ENCODE peak calls at places on chromosomes 7 and 10, in six cellular contexts. One of them, this sample, is unnamed.

GRCh38 chr10:131163444-131163843 is 148.1 kb downstream of the TCERG1L start:
- DNase-seq in RPMI7951: no peak
- DNase-seq in nephron progenitor cell: no peak
- DNase-seq in IMR-90: no peak
- DNase-seq in H54: no peak
- DNase-seq in iris pigment epithelial cell: no peak
- DNase-seq in this sample: no peak

GRCh38 chr10:43156590-43157340 is 18.5 kb downstream of the CSGALNACT2 start:
- DNase-seq in RPMI7951: no peak
- DNase-seq in nephron progenitor cell: no peak
- DNase-seq in IMR-90: no peak
- DNase-seq in H54: no peak
- DNase-seq in iris pigment epithelial cell: no peak
- DNase-seq in this sample: no peak

GRCh38 chr10:28623483-28623882 is 53.8 kb upstream of the BAMBI start:
- DNase-seq in RPMI7951: no peak
- DNase-seq in nephron progenitor cell: no peak
- DNase-seq in IMR-90: no peak
- DNase-seq in H54: no peak
- DNase-seq in iris pigment epithelial cell: no peak
- DNase-seq in this sample: no peak

GRCh38 chr7:26083113-26083512 is 68.9 kb upstream of the NFE2L3 start:
- DNase-seq in RPMI7951: peak
- DNase-seq in nephron progenitor cell: no peak
- DNase-seq in IMR-90: no peak
- DNase-seq in H54: no peak
- DNase-seq in iris pigment epithelial cell: peak
- DNase-seq in this sample: no peak

GRCh38 chr10:122114156-122114747 is 125.3 kb downstream of the TACC2 start:
- DNase-seq in RPMI7951: no peak
- DNase-seq in nephron progenitor cell: no peak
- DNase-seq in IMR-90: peak
- DNase-seq in H54: no peak
- DNase-seq in iris pigment epithelial cell: no peak
- DNase-seq in this sample: peak

GRCh38 chr7:45716380-45717203 is 142.4 kb downstream of the ADCY1 start:
- DNase-seq in RPMI7951: no peak
- DNase-seq in nephron progenitor cell: no peak
- DNase-seq in IMR-90: no peak
- DNase-seq in H54: no peak
- DNase-seq in iris pigment epithelial cell: no peak
- DNase-seq in this sample: no peak

GRCh38 chr10:86520871-86521619 is 547 bp downstream of the WAPL start:
- DNase-seq in RPMI7951: peak
- DNase-seq in nephron progenitor cell: peak
- DNase-seq in IMR-90: peak
- DNase-seq in H54: peak
- DNase-seq in iris pigment epithelial cell: peak
- DNase-seq in this sample: peak

GRCh38 chr7:64494912-64495461 is 67.9 kb downstream of the ZNF680 start:
- DNase-seq in RPMI7951: no peak
- DNase-seq in nephron progenitor cell: no peak
- DNase-seq in IMR-90: no peak
- DNase-seq in H54: no peak
- DNase-seq in iris pigment epithelial cell: no peak
- DNase-seq in this sample: no peak

GRCh38 chr7:118053353-118053752 is 130.6 kb upstream of the LSM8 start:
- DNase-seq in RPMI7951: no peak
- DNase-seq in nephron progenitor cell: no peak
- DNase-seq in IMR-90: no peak
- DNase-seq in H54: no peak
- DNase-seq in iris pigment epithelial cell: no peak
- DNase-seq in this sample: no peak

GRCh38 chr7:34844401-34844800 is 186.4 kb downstream of the NPSR1 start:
- DNase-seq in RPMI7951: no peak
- DNase-seq in nephron progenitor cell: no peak
- DNase-seq in IMR-90: no peak
- DNase-seq in H54: no peak
- DNase-seq in iris pigment epithelial cell: no peak
- DNase-seq in this sample: peak

GRCh38 chr7:2904202-2904601 is 60.1 kb upstream of the GNA12 start:
- DNase-seq in RPMI7951: no peak
- DNase-seq in nephron progenitor cell: no peak
- DNase-seq in IMR-90: no peak
- DNase-seq in H54: no peak
- DNase-seq in iris pigment epithelial cell: no peak
- DNase-seq in this sample: no peak

GRCh38 chr10:98269435-98269912 is 1.5 kb upstream of the LOXL4 start:
- DNase-seq in RPMI7951: peak
- DNase-seq in nephron progenitor cell: no peak
- DNase-seq in IMR-90: peak
- DNase-seq in H54: peak
- DNase-seq in iris pigment epithelial cell: peak
- DNase-seq in this sample: peak

GRCh38 chr7:123727071-123727837 is 21.5 kb downstream of the WASL start:
- DNase-seq in RPMI7951: peak
- DNase-seq in nephron progenitor cell: no peak
- DNase-seq in IMR-90: peak
- DNase-seq in H54: no peak
- DNase-seq in iris pigment epithelial cell: peak
- DNase-seq in this sample: peak

GRCh38 chr7:48416327-48416908 is 245.2 kb downstream of the ABCA13 start:
- DNase-seq in RPMI7951: no peak
- DNase-seq in nephron progenitor cell: no peak
- DNase-seq in IMR-90: no peak
- DNase-seq in H54: no peak
- DNase-seq in iris pigment epithelial cell: no peak
- DNase-seq in this sample: no peak

GRCh38 chr10:101575580-101576228 is 12.4 kb downstream of the POLL start:
- DNase-seq in RPMI7951: no peak
- DNase-seq in nephron progenitor cell: no peak
- DNase-seq in IMR-90: no peak
- DNase-seq in H54: no peak
- DNase-seq in iris pigment epithelial cell: no peak
- DNase-seq in this sample: no peak